ENCODE peak calls at places on chromosomes 5 and 9, in eight cellular contexts. E is hepatocyte, Y is choroid plexus epithelial cell, D is heart right ventricle, J is transverse colon, M is heart left ventricle, T is AG04450, N is IMR-90. X is an unnamed sample.

GRCh38 chr9:11158063-11158462 is 545.3 kb upstream of the PTPRD start:
- DNase-seq in E (no peak), M (no peak), N (no peak), Y (no peak), T (no peak), J (no peak), D (no peak), X (no peak)

GRCh38 chr5:148379340-148379739 is 4.4 kb upstream of the FBXO38 start:
- DNase-seq in T (no peak), Y (no peak), N (no peak), D (no peak), M (no peak), J (no peak), E (no peak), X (no peak)

GRCh38 chr9:107484117-107484723 is 5.3 kb downstream of the KLF4 start:
- DNase-seq in N (peak; percentile 81), J (peak; percentile 33), M (peak; percentile 44), D (no peak), Y (peak; percentile 91), T (peak; percentile 59), E (peak; percentile 77), X (peak; percentile 84)

GRCh38 chr5:180313677-180314076 is 21.8 kb upstream of the MAPK9 start:
- DNase-seq in D (peak; percentile 75), T (no peak), N (no peak), M (no peak), J (no peak), E (no peak), Y (no peak), X (no peak)

GRCh38 chr5:179793470-179794139 is at the start of gene LTC4S:
- DNase-seq in E (no peak), D (peak; percentile 84), J (peak; percentile 65), N (peak; percentile 27), T (no peak), M (peak; percentile 87), Y (peak; percentile 56), X (peak; percentile 77)

GRCh38 chr9:91422832-91423711 is 560 bp downstream of the NFIL3 start:
- DNase-seq in D (peak; percentile 54), T (peak; percentile 48), E (peak; percentile 81), N (peak; percentile 85), J (peak; percentile 75), Y (peak; percentile 82), M (peak; percentile 64), X (peak; percentile 91)

GRCh38 chr5:129271309-129271708 is 176.8 kb downstream of the ISOC1 start:
- DNase-seq in M (no peak), Y (peak; percentile 13), T (no peak), J (no peak), D (no peak), E (peak; percentile 10), N (no peak), X (no peak)

GRCh38 chr5:177276886-177277285 is 26.6 kb downstream of the RAB24 start:
- DNase-seq in J (no peak), Y (peak; percentile 23), M (no peak), N (peak; percentile 12), E (no peak), T (no peak), D (no peak), X (no peak)

GRCh38 chr5:38319486-38319885 is 61.1 kb downstream of the EGFLAM start:
- DNase-seq in E (no peak), N (no peak), T (no peak), J (no peak), Y (no peak), M (no peak), D (no peak), X (no peak)

GRCh38 chr9:4939118-4939561 is 45.9 kb upstream of the JAK2 start:
- DNase-seq in J (no peak), M (no peak), D (no peak), N (no peak), E (no peak), T (no peak), Y (no peak), X (no peak)

GRCh38 chr9:131732061-131732526 is 7.8 kb downstream of the RAPGEF1 start:
- DNase-seq in M (no peak), Y (no peak), T (no peak), J (peak; percentile 57), E (no peak), D (no peak), N (peak; percentile 78), X (peak; percentile 86)

GRCh38 chr9:21782207-21782606 is 20.2 kb upstream of the MTAP start:
- DNase-seq in T (no peak), E (no peak), N (no peak), J (no peak), M (no peak), D (no peak), Y (no peak), X (no peak)

GRCh38 chr5:112024769-112025168 is 267.8 kb upstream of the NREP start:
- DNase-seq in E (no peak), Y (peak; percentile 66), D (no peak), M (no peak), J (no peak), T (no peak), N (peak; percentile 64), X (peak; percentile 32)

GRCh38 chr5:17411436-17411835 is 86.6 kb upstream of the TAF11L2 start:
- DNase-seq in D (no peak), T (no peak), N (peak; percentile 69), E (no peak), M (no peak), J (no peak), Y (peak; percentile 87), X (peak; percentile 10)

GRCh38 chr9:81683214-81683613 is 6.1 kb downstream of the TLE1 start:
- DNase-seq in T (no peak), J (no peak), N (no peak), Y (no peak), M (no peak), D (no peak), E (no peak), X (no peak)

GRCh38 chr5:150960791-150961396 is 56.1 kb upstream of the ZNF300 start:
- DNase-seq in Y (peak; percentile 1), T (no peak), E (no peak), J (no peak), N (no peak), M (no peak), D (no peak), X (no peak)

GRCh38 chr9:36623280-36623679 is 50.6 kb downstream of the MELK start:
- DNase-seq in N (peak; percentile 54), M (no peak), E (no peak), D (no peak), Y (peak; percentile 51), J (no peak), T (no peak), X (peak; percentile 28)

GRCh38 chr9:36625006-36625600 is 52.4 kb downstream of the MELK start:
- DNase-seq in N (peak; percentile 90), T (peak; percentile 47), E (peak; percentile 19), J (peak; percentile 8), M (peak; percentile 18), Y (peak; percentile 79), D (peak; percentile 20), X (peak; percentile 74)
- H3K4me3 ChIP-seq in N (no peak overlapping the region), T (no peak overlapping the region), E (no peak overlapping the region), J (no peak overlapping the region), M (no peak overlapping the region), Y (no peak overlapping the region), D (no peak overlapping the region), X (peak overlapping the region; percentile 13)

GRCh38 chr9:6600006-6600405 is 45.5 kb downstream of the GLDC start:
- DNase-seq in J (no peak), E (no peak), M (no peak), D (no peak), N (no peak), T (no peak), Y (no peak), X (no peak)

GRCh38 chr9:6592791-6593190 is 52.7 kb downstream of the GLDC start:
- DNase-seq in T (no peak), Y (no peak), M (no peak), J (no peak), D (no peak), E (no peak), N (no peak), X (no peak)

GRCh38 chr9:6600426-6600825 is 45.1 kb downstream of the GLDC start:
- DNase-seq in M (no peak), Y (no peak), N (no peak), T (no peak), J (no peak), D (no peak), E (no peak), X (no peak)

DNA sequence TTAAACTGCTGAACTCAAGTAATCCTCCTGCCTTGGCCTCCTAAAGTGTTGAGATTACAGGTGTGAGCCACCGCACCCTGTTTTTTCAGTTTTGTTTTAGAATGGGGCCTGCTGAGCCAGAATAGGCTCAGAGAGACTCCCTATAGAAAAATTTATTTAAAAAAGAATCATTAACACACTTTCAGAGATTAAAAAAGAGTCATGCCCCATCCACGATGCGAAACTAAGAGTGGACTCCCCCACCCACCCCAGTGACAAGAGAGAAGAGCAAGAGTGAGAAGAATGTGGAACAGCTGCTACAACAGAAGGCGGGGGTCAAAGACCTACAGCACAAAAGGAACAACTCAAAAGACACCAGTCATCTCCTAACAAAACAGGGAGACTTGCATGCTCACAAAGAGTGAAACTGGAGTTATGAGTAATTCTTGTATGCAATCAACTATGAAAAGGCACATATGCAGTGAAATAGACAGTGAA is 47.2 kb downstream of the GLDC start:
- DNase-seq in J (no peak), T (no peak), E (no peak), D (no peak), M (no peak), N (peak; percentile 29), Y (no peak), X (no peak)
- H3K4me3 ChIP-seq in J (no peak overlapping the region), T (no peak overlapping the region), E (no peak overlapping the region), D (no peak overlapping the region), M (no peak overlapping the region), N (no peak overlapping the region), Y (no peak overlapping the region), X (no peak overlapping the region)

DNA sequence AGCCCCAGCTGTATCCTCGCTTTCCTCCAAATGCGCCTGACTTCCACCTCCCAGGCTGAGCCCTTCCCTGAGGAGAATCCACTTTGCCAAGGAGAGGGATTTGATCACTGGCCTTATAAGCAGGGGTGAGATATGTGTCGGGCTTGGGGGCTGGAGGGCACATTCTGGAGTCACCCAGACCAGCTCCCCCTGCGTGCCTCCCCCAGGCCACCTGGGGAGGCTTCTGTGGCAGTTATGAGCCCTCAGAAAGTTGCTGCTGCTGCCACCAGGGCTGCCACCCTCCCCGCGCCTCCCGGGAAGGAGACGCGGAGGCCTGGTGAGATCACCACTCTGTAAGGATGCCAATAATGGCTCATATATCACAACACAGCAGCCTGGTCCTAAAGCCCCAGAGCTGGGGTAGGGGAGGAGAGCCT is 211.5 kb downstream of the PAPPA start:
- DNase-seq in J (peak; percentile 24), Y (peak; percentile 76), M (peak; percentile 71), E (peak; percentile 70), N (peak; percentile 78), D (peak; percentile 51), T (peak; percentile 27), X (peak; percentile 59)
- H3K4me3 ChIP-seq in J (no peak overlapping the region), Y (no peak overlapping the region), M (no peak overlapping the region), E (no peak overlapping the region), N (no peak overlapping the region), D (peak overlapping the region; percentile 6), T (no peak overlapping the region), X (no peak overlapping the region)

DNA sequence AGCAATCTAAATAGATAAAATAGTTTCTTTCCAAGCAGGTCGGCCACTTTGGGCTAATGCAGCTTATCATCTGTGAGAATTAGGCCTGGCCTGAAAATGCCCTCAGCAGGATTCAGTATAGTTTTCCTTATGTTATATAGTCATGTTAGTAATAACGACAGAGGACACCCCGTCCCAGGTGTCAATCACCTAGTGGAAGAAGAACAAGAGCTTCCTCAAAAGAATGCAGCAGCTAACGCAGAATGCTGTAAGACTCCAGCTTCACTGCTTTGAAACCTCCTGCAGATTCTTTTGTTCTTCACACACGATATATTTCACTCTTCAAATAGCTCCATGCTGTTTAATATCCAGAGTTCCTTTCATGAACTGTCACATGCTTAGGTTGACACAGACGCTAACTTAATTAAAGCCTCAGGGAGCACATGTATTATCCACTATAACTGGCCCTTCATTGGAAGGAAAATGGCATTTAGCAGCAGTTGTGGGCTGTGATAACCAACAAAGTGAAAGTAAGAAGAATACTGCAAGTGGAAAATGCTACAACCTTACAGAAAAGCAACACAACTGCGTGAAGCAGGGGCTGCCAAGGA is 387.6 kb downstream of the PLK2 start:
- DNase-seq in T (no peak), M (no peak), N (no peak), J (no peak), Y (peak; percentile 27), E (no peak), D (no peak), X (no peak)
- H3K4me3 ChIP-seq in T (no peak overlapping the region), M (no peak overlapping the region), N (peak overlapping the region; percentile 15), J (no peak overlapping the region), Y (peak overlapping the region; percentile 34), E (no peak overlapping the region), D (no peak overlapping the region), X (no peak overlapping the region)

X was measured in AG10803.